ENCODE peak calls at places on chromosomes 13 and 19, in ten cellular contexts. M is A172; W is esophagus squamous epithelium; Z is midbrain; D is H9; U is Caco-2; K is stimulated activated CD8-positive, alpha-beta memory T cell treated with anti-CD3 and anti-CD28 coated beads, Interleukin-15, amount 100 ng/mL, for 24 hours; T is B cell; C is upper lobe of right lung; B is Right ventricle myocardium inferior. V is an unnamed sample.

GRCh38 chr19:44608391-44608821 is 5.0 kb upstream of the IGSF23 start:
- DNase-seq in M (no peak), W (no peak), Z (no peak), D (no peak), U (no peak), K (no peak), T (no peak), C (no peak), B (no peak), V (peak)

GRCh38 chr19:5358173-5358800 is 17.7 kb upstream of the PTPRS start:
- DNase-seq in M (no peak), W (no peak), Z (no peak), D (no peak), U (no peak), K (no peak), T (no peak), C (no peak), B (no peak), V (no peak)

GRCh38 chr19:50300814-50301606 is 28.2 kb downstream of the KCNC3 start:
- DNase-seq in M (peak), W (no peak), Z (no peak), D (no peak), U (no peak), K (no peak), T (no peak), C (no peak), B (no peak), V (no peak)

GRCh38 chr19:16684216-16684615 is 23.3 kb downstream of the TMEM38A start:
- DNase-seq in M (no peak), W (no peak), Z (no peak), D (no peak), U (no peak), K (no peak), T (no peak), C (no peak), B (no peak), V (no peak)

GRCh38 chr19:48813123-48813911 is 2.5 kb upstream of the BCAT2 start:
- DNase-seq in M (no peak), W (no peak), Z (no peak), D (peak), U (no peak), K (no peak), T (no peak), C (no peak), B (no peak), V (no peak)

GRCh38 chr19:41064974-41065569 is 23.2 kb upstream of the CYP2A13 start:
- DNase-seq in M (peak), W (no peak), Z (no peak), D (peak), U (no peak), K (no peak), T (no peak), C (no peak), B (no peak), V (peak)

GRCh38 chr19:41479757-41480191 is 36.8 kb downstream of the ERICH4 start:
- DNase-seq in M (peak), W (no peak), Z (no peak), D (no peak), U (no peak), K (no peak), T (no peak), C (no peak), B (no peak), V (peak)

GRCh38 chr19:42038675-42039074 is 31.3 kb downstream of the GRIK5 start:
- DNase-seq in M (no peak), W (no peak), Z (no peak), D (no peak), U (no peak), K (no peak), T (no peak), C (no peak), B (no peak), V (peak)

GRCh38 chr13:23696610-23697009 is 126.4 kb downstream of the TNFRSF19 start:
- DNase-seq in M (no peak), W (no peak), Z (no peak), D (no peak), U (no peak), K (no peak), T (no peak), C (no peak), B (no peak), V (peak)

GRCh38 chr13:112648101-112648500 is 41.7 kb upstream of the ATP11A start:
- DNase-seq in M (no peak), W (no peak), Z (no peak), D (no peak), U (no peak), K (no peak), T (no peak), C (peak), B (no peak), V (no peak)

GRCh38 chr19:5827891-5828660 is 11.4 kb downstream of the FUT6 start:
- DNase-seq in M (peak), W (peak), Z (peak), D (peak), U (peak), K (peak), T (peak), C (peak), B (peak), V (peak)

GRCh38 chr13:94546071-94546839 is 49.7 kb downstream of the TGDS start:
- DNase-seq in M (no peak), W (no peak), Z (no peak), D (no peak), U (no peak), K (no peak), T (no peak), C (no peak), B (no peak), V (no peak)

GRCh38 chr13:45242070-45242469 is 41.2 kb upstream of the KCTD4 start:
- DNase-seq in M (no peak), W (no peak), Z (no peak), D (no peak), U (no peak), K (no peak), T (no peak), C (no peak), B (no peak), V (no peak)

GRCh38 chr19:42099336-42099925 is 23.5 kb downstream of the ZNF574 start:
- DNase-seq in M (no peak), W (no peak), Z (no peak), D (no peak), U (no peak), K (no peak), T (no peak), C (no peak), B (no peak), V (no peak)

GRCh38 chr13:99587893-99588606 is 86.8 kb downstream of the TM9SF2 start:
- DNase-seq in M (no peak), W (no peak), Z (no peak), D (no peak), U (no peak), K (no peak), T (no peak), C (no peak), B (no peak), V (no peak)

GRCh38 chr19:2540646-2541454 is 64.9 kb downstream of the GADD45B start:
- DNase-seq in M (peak), W (no peak), Z (no peak), D (peak), U (peak), K (no peak), T (no peak), C (peak), B (peak), V (peak)

GRCh38 chr13:113656831-113657671 is 947 bp downstream of the ATP4B start:
- DNase-seq in M (no peak), W (no peak), Z (no peak), D (no peak), U (peak), K (no peak), T (no peak), C (peak), B (no peak), V (no peak)

GRCh38 chr19:30450101-30450500 is 77.9 kb downstream of the ZNF536 start:
- DNase-seq in M (no peak), W (no peak), Z (peak), D (peak), U (no peak), K (no peak), T (no peak), C (no peak), B (no peak), V (peak)

GRCh38 chr13:96677029-96677428 is 317.2 kb downstream of the OXGR1 start:
- DNase-seq in M (no peak), W (no peak), Z (no peak), D (no peak), U (no peak), K (no peak), T (no peak), C (no peak), B (no peak), V (no peak)

GRCh38 chr19:16429066-16429758 is 42.6 kb downstream of the EPS15L1 start:
- DNase-seq in M (no peak), W (no peak), Z (peak), D (no peak), U (no peak), K (no peak), T (no peak), C (peak), B (peak), V (peak)

GRCh38 chr13:93534181-93534700 is 307.6 kb downstream of the GPC6 start:
- DNase-seq in M (peak), W (no peak), Z (no peak), D (no peak), U (no peak), K (no peak), T (no peak), C (no peak), B (no peak), V (no peak)

GRCh38 chr19:55315956-55316525 is 9.1 kb downstream of the TMEM150B start:
- DNase-seq in M (no peak), W (no peak), Z (no peak), D (no peak), U (no peak), K (no peak), T (no peak), C (no peak), B (no peak), V (no peak)

GRCh38 chr19:3358919-3359849 is 7.2 kb upstream of the NFIC start:
- DNase-seq in M (no peak), W (no peak), Z (peak), D (no peak), U (no peak), K (peak), T (peak), C (peak), B (peak), V (peak)

GRCh38 chr19:46299004-46299509 is 2.2 kb downstream of the HIF3A start:
- DNase-seq in M (peak), W (no peak), Z (peak), D (no peak), U (no peak), K (no peak), T (no peak), C (peak), B (peak), V (peak)